ENCODE peak calls at places on chromosomes 4 and X, in nine cellular contexts. B is mesothelial cell of epicardium, V is bronchial epithelial cell, X is adrenal gland, D is Calu3, Y is Peyer's patch, C is A549, Q is ovary, K is stomach. M is an unnamed sample.

GRCh38 chrX:34146906-34147305 is 14.8 kb upstream of the FAM47A start:
- DNase-seq in B (no peak), V (no peak), X (no peak), D (no peak), Y (no peak), C (no peak), Q (no peak), K (no peak), M (no peak)

GRCh38 chr4:186249785-186250739 is 15.9 kb upstream of the F11 start:
- DNase-seq in B (no peak), V (peak; percentile 58), X (no peak), D (no peak), Y (no peak), C (no peak), Q (no peak), K (no peak), M (no peak)

GRCh38 chr4:137892134-137892533 is 350.0 kb downstream of the SLC7A11 start:
- DNase-seq in B (no peak), V (peak; percentile 85), X (no peak), D (no peak), Y (no peak), C (no peak), Q (no peak), K (no peak), M (no peak)

GRCh38 chr4:160772668-160773067 is 1391.1 kb downstream of the FSTL5 start:
- DNase-seq in B (no peak), V (peak; percentile 3), X (no peak), D (peak; percentile 2), Y (no peak), C (no peak), Q (no peak), K (no peak), M (no peak)

GRCh38 chrX:49164589-49165360 is 2.2 kb downstream of the MAGIX start:
- DNase-seq in B (no peak), V (no peak), X (no peak), D (no peak), Y (no peak), C (no peak), Q (no peak), K (no peak), M (no peak)

GRCh38 chr4:8322794-8323704 is 53.5 kb downstream of the HTRA3 start:
- DNase-seq in B (peak; percentile 37), V (no peak), X (no peak), D (no peak), Y (no peak), C (no peak), Q (no peak), K (peak; percentile 5), M (peak; percentile 6)

GRCh38 chrX:6041630-6042029 is 187.0 kb downstream of the NLGN4X start:
- DNase-seq in B (no peak), V (peak; percentile 83), X (no peak), D (no peak), Y (no peak), C (no peak), Q (no peak), K (no peak), M (no peak)

GRCh38 chr4:110518889-110519490 is 43.0 kb downstream of the ENPEP start:
- DNase-seq in B (no peak), V (peak; percentile 27), X (peak; percentile 25), D (peak; percentile 38), Y (no peak), C (peak; percentile 11), Q (no peak), K (no peak), M (no peak)

GRCh38 chr4:29309050-29309449 is 1411.1 kb upstream of the PCDH7 start:
- DNase-seq in B (no peak), V (peak; percentile 30), X (no peak), D (no peak), Y (no peak), C (no peak), Q (no peak), K (no peak), M (no peak)

GRCh38 chrX:155071694-155072215 is 447 bp downstream of the BRCC3 start:
- DNase-seq in B (no peak), V (no peak), X (no peak), D (no peak), Y (no peak), C (no peak), Q (no peak), K (no peak), M (no peak)

GRCh38 chr4:179196511-179196910 is 1754.3 kb upstream of the AGA start:
- DNase-seq in B (no peak), V (no peak), X (no peak), D (no peak), Y (no peak), C (no peak), Q (no peak), K (no peak), M (no peak)

GRCh38 chrX:67732864-67733263 is 189.0 kb downstream of the AR start:
- DNase-seq in B (no peak), V (no peak), X (no peak), D (no peak), Y (no peak), C (no peak), Q (no peak), K (no peak), M (no peak)

GRCh38 chr4:145679991-145680455 is at the start of gene C4orf51:
- DNase-seq in B (no peak), V (peak; percentile 77), X (no peak), D (peak; percentile 31), Y (no peak), C (peak; percentile 31), Q (no peak), K (no peak), M (no peak)

GRCh38 chr4:99219072-99219471 is at the start of gene ADH6:
- DNase-seq in B (no peak), V (no peak), X (no peak), D (peak; percentile 6), Y (no peak), C (no peak), Q (no peak), K (no peak), M (no peak)

DNA sequence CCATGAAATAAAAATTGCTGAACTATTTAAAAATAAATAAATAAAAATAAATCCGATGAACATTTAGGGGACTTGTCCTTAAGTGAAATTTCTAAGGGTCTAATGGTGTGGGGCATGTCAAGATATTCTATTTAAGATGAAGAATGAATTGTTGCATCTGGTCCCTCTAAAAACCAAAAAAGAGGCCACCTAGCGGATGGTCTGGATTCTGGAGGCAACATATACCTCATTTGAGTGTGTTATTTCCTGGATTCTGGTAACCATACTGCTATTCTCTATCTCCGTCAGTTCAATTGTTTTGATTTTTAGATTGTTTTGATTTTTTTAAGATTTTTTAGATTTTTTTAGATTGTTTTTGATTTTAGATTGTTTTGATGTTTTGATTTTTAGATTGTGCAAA is 28.3 kb downstream of the AGTR2 start:
- DNase-seq in B (no peak), V (no peak), X (no peak), D (no peak), Y (no peak), C (peak; percentile 1), Q (no peak), K (no peak), M (no peak)
- TF ChIP-seq CTCF in B (no peak), V (no peak), X (no peak), D (no peak), Y (no peak), C (no peak), Q (no peak), K (no peak), M (no peak)

DNA sequence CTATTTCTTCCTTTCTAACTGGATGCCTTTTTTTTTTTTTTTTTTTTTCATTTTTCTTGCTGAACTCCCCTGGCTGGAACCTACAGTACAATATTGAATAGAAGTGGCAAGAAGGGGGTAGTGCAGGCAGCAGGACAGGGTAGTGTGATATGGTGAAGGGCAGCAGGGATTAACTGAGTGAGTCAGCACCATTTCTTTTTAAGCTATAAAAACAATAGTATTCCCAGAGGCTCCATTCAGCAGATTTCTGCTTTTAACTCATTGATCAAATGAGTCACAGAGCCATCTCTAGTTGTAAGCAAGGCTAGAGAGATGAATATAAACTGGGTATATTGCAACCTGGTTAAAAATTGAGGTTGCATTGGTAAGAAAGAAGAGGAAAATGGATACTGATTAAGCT is 53.6 kb upstream of the SETD7 start:
- DNase-seq in B (no peak), V (peak; percentile 51), X (no peak), D (no peak), Y (no peak), C (peak; percentile 53), Q (no peak), K (no peak), M (no peak)
- TF ChIP-seq CTCF in B (no peak), V (no peak), X (no peak), D (no peak), Y (no peak), C (no peak), Q (no peak), K (no peak), M (no peak)

DNA sequence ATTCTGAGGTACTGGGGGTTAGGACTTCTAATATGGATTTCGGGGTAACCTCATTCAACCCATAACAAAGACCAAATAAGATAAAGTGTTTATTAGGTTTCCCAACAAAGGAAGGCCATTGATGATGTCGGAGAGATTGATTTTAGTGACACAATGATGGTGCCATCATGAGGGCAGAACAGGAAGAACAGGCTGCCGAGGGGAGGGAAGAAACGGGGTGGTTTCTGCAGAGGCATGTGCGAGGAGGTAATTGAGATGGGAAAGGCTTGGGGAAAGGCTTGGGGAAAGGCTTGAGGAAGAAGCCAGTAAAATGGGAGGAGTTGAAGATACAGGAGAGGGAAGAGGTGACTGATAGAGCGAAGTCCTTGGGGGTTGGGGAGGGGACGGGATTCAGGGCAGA is 6.2 kb downstream of the HPSE start:
- DNase-seq in B (no peak), V (no peak), X (no peak), D (no peak), Y (no peak), C (peak; percentile 12), Q (no peak), K (no peak), M (no peak)
- TF ChIP-seq CTCF in B (no peak), V (no peak), X (no peak), D (no peak), Y (no peak), C (no peak), Q (no peak), K (no peak), M (no peak)

GRCh38 chrX:151821226-151821625 is 86.7 kb downstream of the CNGA2 start:
- DNase-seq in B (no peak), V (peak; percentile 22), X (no peak), D (no peak), Y (no peak), C (no peak), Q (no peak), K (no peak), M (no peak)

GRCh38 chrX:151828434-151829080 is 84.1 kb upstream of the MAGEA4 start:
- DNase-seq in B (no peak), V (peak; percentile 50), X (no peak), D (no peak), Y (no peak), C (no peak), Q (no peak), K (no peak), M (no peak)

GRCh38 chrX:151830911-151831310 is 81.8 kb upstream of the MAGEA4 start:
- DNase-seq in B (no peak), V (no peak), X (no peak), D (no peak), Y (no peak), C (no peak), Q (no peak), K (no peak), M (no peak)

GRCh38 chrX:151825927-151826471 is 86.7 kb upstream of the MAGEA4 start:
- DNase-seq in B (no peak), V (peak; percentile 35), X (no peak), D (no peak), Y (no peak), C (peak; percentile 77), Q (no peak), K (no peak), M (no peak)
- TF ChIP-seq CTCF in B (no peak), V (peak; percentile 40), X (peak; percentile 38), D (no peak), Y (peak; percentile 39), C (peak; percentile 41), Q (no peak), K (no peak), M (no peak)